ENCODE peak calls at places on chromosomes 12 and 14, in ten cellular contexts. H, Q, M, F, T, V, S, E, U and N are unnamed samples.

GRCh38 chr12:27521981-27522380 is 2.0 kb upstream of the PPFIBP1 start:
- DNase-seq in H (no peak), Q (no peak), M (no peak), F (no peak), T (no peak), V (no peak), S (no peak), E (no peak), U (no peak), N (no peak)

GRCh38 chr14:20477211-20477876 is 8.1 kb downstream of the PNP start:
- DNase-seq in H (peak; percentile 49), Q (peak; percentile 49), M (no peak), F (no peak), T (peak; percentile 89), V (no peak), S (no peak), E (no peak), U (no peak), N (peak; percentile 73)

GRCh38 chr14:89960895-89961294 is 5.2 kb downstream of the TDP1 start:
- DNase-seq in H (no peak), Q (no peak), M (no peak), F (no peak), T (no peak), V (no peak), S (no peak), E (no peak), U (no peak), N (no peak)

GRCh38 chr12:48031135-48031960 is 27.1 kb upstream of the COL2A1 start:
- DNase-seq in H (no peak), Q (no peak), M (no peak), F (no peak), T (no peak), V (no peak), S (no peak), E (no peak), U (no peak), N (no peak)

GRCh38 chr14:28771168-28771567 is 4.6 kb downstream of the FOXG1 start:
- DNase-seq in H (no peak), Q (no peak), M (no peak), F (no peak), T (no peak), V (no peak), S (no peak), E (no peak), U (no peak), N (no peak)

GRCh38 chr12:31471823-31472222 is 119.1 kb downstream of the DENND5B start:
- DNase-seq in H (no peak), Q (peak; percentile 33), M (no peak), F (peak; percentile 61), T (no peak), V (no peak), S (no peak), E (no peak), U (no peak), N (no peak)

GRCh38 chr14:73743431-73743931 is 29.3 kb upstream of the PNMA1 start:
- DNase-seq in H (no peak), Q (no peak), M (no peak), F (no peak), T (no peak), V (no peak), S (peak; percentile 88), E (no peak), U (peak; percentile 67), N (no peak)

GRCh38 chr12:124422570-124423523 is 128.0 kb downstream of the RFLNA start:
- DNase-seq in H (peak; percentile 96), Q (peak; percentile 87), M (peak; percentile 98), F (peak; percentile 89), T (peak; percentile 99), V (no peak), S (no peak), E (peak; percentile 86), U (no peak), N (peak; percentile 92)

GRCh38 chr12:33440477-33440876 is 858 bp upstream of the SYT10 start:
- DNase-seq in H (no peak), Q (no peak), M (no peak), F (no peak), T (no peak), V (no peak), S (no peak), E (no peak), U (no peak), N (no peak)

GRCh38 chr12:33439587-33440011 is at the start of gene SYT10:
- DNase-seq in H (no peak), Q (no peak), M (no peak), F (no peak), T (peak; percentile 10), V (no peak), S (no peak), E (no peak), U (no peak), N (no peak)

GRCh38 chr12:33438025-33438772 is 1.4 kb downstream of the SYT10 start:
- DNase-seq in H (no peak), Q (no peak), M (no peak), F (no peak), T (no peak), V (no peak), S (no peak), E (no peak), U (no peak), N (no peak)

GRCh38 chr12:33437598-33437997 is 2.0 kb downstream of the SYT10 start:
- DNase-seq in H (no peak), Q (no peak), M (no peak), F (no peak), T (no peak), V (no peak), S (no peak), E (no peak), U (no peak), N (no peak)

GRCh38 chr12:33438890-33439586 is 581 bp downstream of the SYT10 start:
- DNase-seq in H (no peak), Q (peak; percentile 29), M (no peak), F (no peak), T (no peak), V (no peak), S (no peak), E (no peak), U (no peak), N (no peak)
- H3K4me3 ChIP-seq in H (no peak overlapping the region), Q (peak overlapping the region; percentile 58), M (peak overlapping the region; percentile 30), F (peak overlapping the region; percentile 35), T (peak overlapping the region; percentile 64), V (no peak overlapping the region), S (no peak overlapping the region), E (peak overlapping the region; percentile 54), U (peak overlapping the region; percentile 41), N (peak overlapping the region; percentile 74)

DNA sequence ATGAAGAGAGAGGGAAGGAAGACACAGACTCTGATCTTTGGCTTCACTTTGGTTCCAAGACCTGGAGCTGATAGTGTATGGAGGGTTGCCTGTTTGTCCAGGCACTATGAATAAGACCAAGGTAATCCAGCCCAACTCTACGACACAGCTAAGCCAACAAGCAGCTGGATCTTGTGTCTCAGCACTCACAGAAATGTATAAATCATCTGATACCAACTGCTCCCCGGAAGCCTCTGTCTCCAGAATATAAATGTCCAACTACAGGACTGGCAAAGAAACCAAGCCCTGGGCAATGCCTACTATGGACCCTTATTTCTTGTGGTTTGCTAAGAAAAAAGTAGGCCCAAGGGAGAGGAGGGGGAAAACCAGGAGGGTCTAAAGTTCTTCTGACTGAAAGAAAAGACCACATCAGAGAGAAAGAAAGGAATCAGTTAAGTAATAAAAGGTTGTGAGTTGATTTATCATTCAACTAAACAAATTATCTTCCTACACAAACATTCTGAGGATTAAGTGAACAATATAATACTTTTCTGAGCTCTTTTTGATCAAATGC is 204.0 kb downstream of the DAD1 start:
- DNase-seq in H (no peak), Q (no peak), M (no peak), F (no peak), T (no peak), V (no peak), S (peak; percentile 33), E (no peak), U (no peak), N (no peak)
- H3K4me3 ChIP-seq in H (no peak overlapping the region), Q (no peak overlapping the region), M (no peak overlapping the region), F (no peak overlapping the region), T (no peak overlapping the region), V (no peak overlapping the region), S (peak overlapping the region; percentile 29), E (no peak overlapping the region), U (no peak overlapping the region), N (no peak overlapping the region)

GRCh38 chr14:96148631-96149030 is 56.0 kb upstream of the BDKRB2 start:
- DNase-seq in H (no peak), Q (no peak), M (no peak), F (no peak), T (no peak), V (no peak), S (no peak), E (no peak), U (no peak), N (peak; percentile 40)

GRCh38 chr14:96143906-96144305 is 60.7 kb upstream of the BDKRB2 start:
- DNase-seq in H (no peak), Q (no peak), M (no peak), F (no peak), T (no peak), V (no peak), S (no peak), E (no peak), U (no peak), N (no peak)

GRCh38 chr14:96146131-96146771 is 58.4 kb upstream of the BDKRB2 start:
- DNase-seq in H (no peak), Q (peak; percentile 82), M (no peak), F (peak; percentile 65), T (peak; percentile 78), V (no peak), S (no peak), E (peak; percentile 71), U (no peak), N (peak; percentile 61)

GRCh38 chr14:96149131-96149530 is 55.5 kb upstream of the BDKRB2 start:
- DNase-seq in H (no peak), Q (no peak), M (no peak), F (no peak), T (no peak), V (no peak), S (no peak), E (no peak), U (no peak), N (no peak)

DNA sequence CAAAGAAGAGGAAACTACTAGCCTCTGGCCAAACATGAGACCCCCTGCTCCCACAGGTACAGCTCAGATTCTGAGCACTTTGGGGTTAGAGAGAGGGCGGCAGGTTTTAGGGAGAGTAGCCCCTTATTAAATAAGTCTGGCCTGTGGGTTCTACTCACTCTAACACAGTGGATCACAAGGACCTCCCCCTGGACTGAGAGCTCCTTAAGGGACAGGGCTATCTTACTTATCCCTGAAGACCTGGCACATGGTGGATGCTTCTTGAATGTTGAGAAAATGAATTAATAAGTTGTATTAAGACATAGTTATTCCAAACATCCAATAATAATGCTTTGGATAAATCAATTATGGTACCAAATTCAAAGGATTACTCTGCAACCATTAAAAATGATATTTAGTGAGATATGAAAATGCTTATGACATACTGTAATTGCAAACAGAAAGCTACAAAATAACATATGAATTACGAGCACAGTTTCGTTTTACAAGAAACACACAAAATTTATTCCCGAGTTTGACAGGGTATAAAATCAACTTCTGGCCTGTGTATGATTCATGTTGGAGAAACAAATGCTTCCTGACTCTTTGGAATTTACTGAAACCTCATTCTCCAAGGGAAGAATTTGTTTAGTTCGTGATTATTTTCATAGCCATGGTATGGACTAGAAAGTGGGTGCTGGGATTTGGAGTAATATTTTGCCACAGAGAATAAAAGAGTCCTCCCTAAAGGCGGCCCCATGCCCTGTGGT is 59.3 kb upstream of the BDKRB2 start:
- DNase-seq in H (no peak), Q (peak; percentile 87), M (no peak), F (no peak), T (peak; percentile 30), V (no peak), S (no peak), E (peak; percentile 83), U (no peak), N (no peak)
- H3K4me3 ChIP-seq in H (no peak overlapping the region), Q (no peak overlapping the region), M (no peak overlapping the region), F (no peak overlapping the region), T (no peak overlapping the region), V (no peak overlapping the region), S (no peak overlapping the region), E (no peak overlapping the region), U (no peak overlapping the region), N (no peak overlapping the region)

GRCh38 chr12:34396006-34396860 is 373.9 kb downstream of the ALG10 start:
- DNase-seq in H (peak; percentile 0), Q (no peak), M (no peak), F (peak; percentile 3), T (no peak), V (no peak), S (no peak), E (no peak), U (no peak), N (peak; percentile 7)
- H3K4me3 ChIP-seq in H (no peak overlapping the region), Q (no peak overlapping the region), M (no peak overlapping the region), F (no peak overlapping the region), T (no peak overlapping the region), V (no peak overlapping the region), S (no peak overlapping the region), E (no peak overlapping the region), U (no peak overlapping the region), N (no peak overlapping the region)